ENCODE peak calls at places on chromosome 21, in eight cellular contexts. J is stimulated activated CD4-positive, alpha-beta T cell treated with anti-CD3 and anti-CD28 coated beads, Interleukin-12 subunit alpha, Interleukin-12 subunit beta, amount 100 ng/mL, for 48 hours; G is activated CD8-positive, alpha-beta memory T cell treated with anti-CD3 and anti-CD28 coated beads for 4 hours; L is natural killer cell; S is ELF-1; M is tibial artery; D is GM04503; O is GM13977. H is an unnamed sample.
A peak's percentile ranks its signal among the peaks of the same experiment; 100 is the strongest.

GRCh38 chr21:43824250-43824882 is 35.0 kb downstream of the RRP1 start:
- DNase-seq in S (no peak), O (no peak), G (no peak), L (no peak), D (no peak), M (no peak), J (no peak), H (no peak)

GRCh38 chr21:45225741-45226327 is 61.9 kb downstream of the POFUT2 start:
- DNase-seq in M (no peak), L (no peak), J (no peak), D (no peak), G (no peak), O (no peak), S (no peak), H (no peak)

GRCh38 chr21:18049461-18049860 is 195.2 kb upstream of the CHODL start:
- DNase-seq in O (no peak), G (no peak), D (no peak), L (no peak), S (no peak), J (no peak), M (no peak), H (no peak)

GRCh38 chr21:44911384-44912157 is 9.1 kb downstream of the ITGB2 start:
- DNase-seq in O (peak; percentile 61), M (peak; percentile 80), S (no peak), L (peak; percentile 63), G (no peak), J (no peak), D (no peak), H (peak; percentile 91)

GRCh38 chr21:45459171-45460010 is 54.4 kb downstream of the COL18A1 start:
- DNase-seq in O (no peak), J (no peak), G (no peak), S (no peak), L (no peak), D (no peak), M (no peak), H (peak; percentile 61)

GRCh38 chr21:26169611-26170470 is 729 bp downstream of the APP start:
- DNase-seq in S (peak; percentile 68), M (peak; percentile 43), J (peak; percentile 31), L (peak; percentile 16), O (peak; percentile 72), G (peak; percentile 6), D (peak; percentile 27), H (peak; percentile 90)

GRCh38 chr21:45970674-45971486 is 10.7 kb upstream of the COL6A1 start:
- DNase-seq in G (no peak), D (no peak), J (peak; percentile 23), M (peak; percentile 53), O (peak; percentile 75), S (peak; percentile 75), L (no peak), H (peak; percentile 83)

GRCh38 chr21:44425307-44425894 is 29.9 kb upstream of the LRRC3 start:
- DNase-seq in O (no peak), D (no peak), M (no peak), G (no peak), J (no peak), S (peak; percentile 25), L (no peak), H (peak; percentile 70)

GRCh38 chr21:36063375-36064084 is 3.2 kb upstream of the SETD4 start:
- DNase-seq in S (peak; percentile 66), D (no peak), L (no peak), M (no peak), O (no peak), G (no peak), J (no peak), H (no peak)

GRCh38 chr21:46023126-46023985 is 41.8 kb downstream of the COL6A1 start:
- DNase-seq in G (no peak), M (no peak), L (no peak), O (no peak), S (peak; percentile 77), J (no peak), D (no peak), H (no peak)

GRCh38 chr21:41634211-41634694 is 126.3 kb upstream of the TMPRSS2 start:
- DNase-seq in D (no peak), M (no peak), J (no peak), O (no peak), L (no peak), G (no peak), S (peak; percentile 93), H (no peak)

GRCh38 chr21:45847870-45848269 is 133.7 kb upstream of the COL6A1 start:
- DNase-seq in O (no peak), G (no peak), J (no peak), S (no peak), L (no peak), M (no peak), D (no peak), H (no peak)

GRCh38 chr21:27582246-27582945 is 615.5 kb upstream of the ADAMTS5 start:
- DNase-seq in G (no peak), O (no peak), J (no peak), D (no peak), L (no peak), S (no peak), M (no peak), H (no peak)

GRCh38 chr21:44845418-44846200 is 27.7 kb upstream of the SUMO3 start:
- DNase-seq in O (peak; percentile 86), J (peak; percentile 50), S (peak; percentile 94), G (no peak), M (peak; percentile 51), L (peak; percentile 41), D (no peak), H (peak; percentile 91)

GRCh38 chr21:15051652-15052554 is 12.9 kb downstream of the NRIP1 start:
- DNase-seq in G (no peak), S (no peak), J (no peak), O (peak; percentile 46), D (no peak), L (no peak), M (no peak), H (no peak)

GRCh38 chr21:35974801-35975200 is 85.5 kb downstream of the SETD4 start:
- DNase-seq in G (no peak), D (no peak), M (no peak), S (no peak), O (no peak), J (no peak), L (no peak), H (no peak)

GRCh38 chr21:45228171-45228641 is 59.5 kb downstream of the POFUT2 start:
- DNase-seq in O (no peak), L (peak; percentile 72), G (peak; percentile 72), D (peak; percentile 98), M (peak; percentile 71), S (peak; percentile 60), J (peak; percentile 72), H (peak; percentile 69)

GRCh38 chr21:42047821-42048613 is 23.1 kb upstream of the UMODL1 start:
- DNase-seq in M (peak; percentile 80), J (no peak), G (no peak), D (peak; percentile 93), O (peak; percentile 55), S (no peak), L (no peak), H (peak; percentile 93)

GRCh38 chr21:40466893-40467483 is 380.0 kb downstream of the DSCAM start:
- DNase-seq in M (no peak), O (no peak), J (no peak), S (no peak), D (no peak), G (no peak), L (no peak), H (no peak)

GRCh38 chr21:39668369-39668768 is 55.6 kb downstream of the B3GALT5 start:
- DNase-seq in M (no peak), G (no peak), S (no peak), O (no peak), L (no peak), D (no peak), J (no peak), H (no peak)

GRCh38 chr21:44737706-44738354 is 26.5 kb upstream of the TSPEAR start:
- DNase-seq in J (no peak), G (no peak), S (peak; percentile 45), D (no peak), O (no peak), M (no peak), L (no peak), H (no peak)

GRCh38 chr21:45511007-45511406 is 31.2 kb downstream of the SLC19A1 start:
- DNase-seq in G (no peak), M (no peak), D (no peak), O (no peak), L (no peak), S (no peak), J (no peak), H (peak; percentile 68)

GRCh38 chr21:33388188-33388587 is 15.0 kb upstream of the IFNGR2 start:
- DNase-seq in D (no peak), L (no peak), S (no peak), M (no peak), O (no peak), J (no peak), G (no peak), H (no peak)

GRCh38 chr21:33698088-33698487 is 55.8 kb downstream of the ITSN1 start:
- DNase-seq in O (no peak), L (no peak), S (no peak), G (no peak), M (no peak), D (no peak), J (no peak), H (no peak)

GRCh38 chr21:39676054-39676771 is 63.5 kb downstream of the B3GALT5 start:
- DNase-seq in D (no peak), S (peak; percentile 88), J (no peak), M (no peak), L (no peak), O (no peak), G (no peak), H (no peak)

GRCh38 chr21:33984021-33984481 is 68.4 kb upstream of the ATP5PO start:
- DNase-seq in J (no peak), O (peak; percentile 40), S (no peak), L (no peak), D (no peak), M (no peak), G (no peak), H (no peak)

GRCh38 chr21:26966978-26967913 is at the start of gene ADAMTS5:
- DNase-seq in S (peak; percentile 78), G (no peak), D (peak; percentile 77), O (peak; percentile 14), J (no peak), M (peak; percentile 59), L (no peak), H (peak; percentile 87)

H was measured in aorta.